ENCODE peak calls at places on chromosome 12, in nine cellular contexts. V is MM.1S, X is cardiac muscle cell, B is foreskin keratinocyte, H is colonic mucosa, P is PC-3, O is left ventricle myocardium inferior, Y is A549, S is OCI-LY7. R is an unnamed sample. For H3K4me1, the result is how much of the 10 kb centered on the place peaks cover.

GRCh38 chr12:122788387-122788786 is 14.0 kb downstream of the CCDC62 start:
- DNase-seq in V (no peak), X (peak), B (no peak), H (no peak), P (peak), O (no peak), Y (no peak), S (no peak), R (no peak)

GRCh38 chr12:68260153-68260552 is 6.7 kb upstream of the IL22 start:
- DNase-seq in V (no peak), X (no peak), B (no peak), H (no peak), P (no peak), O (no peak), Y (no peak), S (no peak), R (no peak)

GRCh38 chr12:115895247-115895646 is 382.2 kb downstream of the MED13L start:
- DNase-seq in V (no peak), X (no peak), B (no peak), H (no peak), P (peak), O (no peak), Y (peak), S (no peak), R (no peak)

GRCh38 chr12:80056845-80057244 is 42.5 kb upstream of the OTOGL start:
- DNase-seq in V (no peak), X (peak), B (no peak), H (no peak), P (peak), O (no peak), Y (no peak), S (no peak), R (peak)

GRCh38 chr12:34302131-34302885 is 280.0 kb downstream of the ALG10 start:
- DNase-seq in V (no peak), X (no peak), B (no peak), H (no peak), P (no peak), O (no peak), Y (no peak), S (no peak), R (no peak)

GRCh38 chr12:57430117-57430930 is 519 bp downstream of the R3HDM2 start:
- DNase-seq in V (peak), X (peak), B (no peak), H (peak), P (peak), O (peak), Y (no peak), S (peak), R (peak)

GRCh38 chr12:124654666-124655316 is 87.4 kb upstream of the NCOR2 start:
- DNase-seq in V (no peak), X (no peak), B (no peak), H (no peak), P (no peak), O (peak), Y (no peak), S (no peak), R (peak)

GRCh38 chr12:54622463-54623183 is 12.1 kb downstream of the LACRT start:
- DNase-seq in V (peak), X (peak), B (no peak), H (no peak), P (peak), O (no peak), Y (peak), S (no peak), R (no peak)

GRCh38 chr12:76866726-76867125 is 12.1 kb downstream of the CSRP2 start:
- DNase-seq in V (no peak), X (no peak), B (no peak), H (no peak), P (no peak), O (no peak), Y (no peak), S (peak), R (no peak)

GRCh38 chr12:43957732-43958131 is 121.9 kb downstream of the TMEM117 start:
- DNase-seq in V (peak), X (peak), B (peak), H (no peak), P (peak), O (no peak), Y (peak), S (peak), R (peak)

GRCh38 chr12:119964876-119965275 is 24.2 kb upstream of the BICDL1 start:
- DNase-seq in V (no peak), X (no peak), B (no peak), H (no peak), P (no peak), O (no peak), Y (no peak), S (no peak), R (no peak)

GRCh38 chr12:95653761-95654546 is 102.7 kb upstream of the USP44 start:
- DNase-seq in V (no peak), X (peak), B (peak), H (no peak), P (peak), O (no peak), Y (peak), S (peak), R (peak)

GRCh38 chr12:46579474-46579873 is 206.9 kb upstream of the SLC38A2 start:
- DNase-seq in V (no peak), X (no peak), B (no peak), H (no peak), P (no peak), O (no peak), Y (no peak), S (no peak), R (no peak)

GRCh38 chr12:123533672-123534643 is at the start of gene RILPL1:
- DNase-seq in V (peak), X (peak), B (no peak), H (peak), P (peak), O (peak), Y (peak), S (peak), R (peak)

GRCh38 chr12:121838096-121838495 is 20.6 kb downstream of the HPD start:
- DNase-seq in V (no peak), X (no peak), B (no peak), H (no peak), P (no peak), O (no peak), Y (no peak), S (no peak), R (no peak)

GRCh38 chr12:43063642-43064041 is 474.1 kb upstream of the PRICKLE1 start:
- DNase-seq in V (no peak), X (peak), B (no peak), H (no peak), P (no peak), O (no peak), Y (no peak), S (no peak), R (no peak)

GRCh38 chr12:109130755-109131521 is 14.6 kb downstream of the ACACB start:
- DNase-seq in V (no peak), X (no peak), B (no peak), H (no peak), P (no peak), O (peak), Y (no peak), S (peak), R (peak)

GRCh38 chr12:45050751-45051489 is at the start of gene DBX2:
- DNase-seq in V (no peak), X (peak), B (no peak), H (no peak), P (no peak), O (no peak), Y (peak), S (no peak), R (no peak)

GRCh38 chr12:84910549-84911241 is 1.9 kb downstream of the SLC6A15 start:
- DNase-seq in V (no peak), X (peak), B (peak), H (no peak), P (no peak), O (no peak), Y (peak), S (no peak), R (no peak)

GRCh38 chr12:96070670-96071279 is 35.4 kb upstream of the LTA4H start:
- DNase-seq in V (no peak), X (peak), B (no peak), H (no peak), P (no peak), O (no peak), Y (peak), S (peak), R (no peak)

GRCh38 chr12:124228050-124228711 is 66.7 kb upstream of the RFLNA start:
- DNase-seq in V (no peak), X (no peak), B (no peak), H (no peak), P (no peak), O (no peak), Y (no peak), S (no peak), R (no peak)

GRCh38 chr12:32106153-32106516 is 512 bp upstream of the BICD1 start:
- DNase-seq in V (no peak), X (no peak), B (no peak), H (no peak), P (no peak), O (no peak), Y (no peak), S (no peak), R (no peak)

GRCh38 chr12:70267550-70267949 is 24.3 kb downstream of the CNOT2 start:
- DNase-seq in V (no peak), X (peak), B (no peak), H (peak), P (no peak), O (no peak), Y (peak), S (peak), R (no peak)

GRCh38 chr12:109885616-109886015 is 5.3 kb upstream of the GLTP start:
- DNase-seq in V (no peak), X (no peak), B (peak), H (peak), P (peak), O (no peak), Y (peak), S (no peak), R (no peak)

GRCh38 chr12:57522887-57523705 is 472 bp downstream of the MBD6 start:
- DNase-seq in V (peak), X (peak), B (no peak), H (peak), P (peak), O (peak), Y (peak), S (peak), R (peak)

GRCh38 chr12:93790472-93791152 is 113.4 kb downstream of the CRADD start:
- DNase-seq in V (no peak), X (peak), B (peak), H (no peak), P (peak), O (no peak), Y (peak), S (no peak), R (no peak)

GRCh38 chr12:109760930-109761630 is 47.5 kb downstream of the FAM222A start:
- DNase-seq in V (no peak), X (no peak), B (no peak), H (no peak), P (no peak), O (no peak), Y (no peak), S (no peak), R (no peak)

DNA sequence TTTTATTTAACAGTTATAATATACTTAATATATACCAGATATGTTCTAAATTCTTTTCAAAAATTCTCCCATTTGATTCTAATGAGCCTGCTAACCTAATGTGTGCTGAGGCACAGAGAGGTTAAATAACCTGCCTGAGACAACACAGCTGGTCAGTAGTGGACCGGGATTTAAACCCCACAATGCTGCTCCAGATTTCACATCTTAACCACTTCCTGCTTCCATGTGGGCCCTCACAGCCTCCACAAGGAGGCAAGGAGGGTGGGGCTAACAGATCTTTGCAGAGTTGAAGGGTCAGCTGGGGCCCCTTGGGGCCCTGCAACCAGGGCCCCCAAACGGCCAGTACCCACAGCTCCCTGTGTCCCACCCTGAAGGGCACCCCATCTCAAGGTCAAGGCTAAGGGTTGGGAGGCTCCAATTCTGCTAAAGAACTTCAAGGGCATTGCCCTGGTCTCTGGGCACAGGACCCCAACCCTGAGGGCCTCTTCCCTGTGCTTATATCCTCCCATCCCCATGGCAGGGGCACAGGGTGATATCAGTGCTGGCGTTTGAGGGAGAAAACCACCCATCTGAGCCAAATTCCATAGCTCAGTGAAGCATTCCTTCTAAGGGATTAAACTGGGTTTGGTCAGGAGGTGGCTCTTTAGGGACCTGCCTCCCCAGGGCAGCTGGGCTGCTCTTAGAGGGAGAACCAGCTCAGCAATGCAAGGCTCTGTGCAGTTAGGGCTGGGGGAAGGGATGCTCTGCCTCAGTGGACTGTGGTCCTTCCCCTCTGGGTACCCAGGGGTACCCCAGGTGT is 2.2 kb downstream of the KRT80 start:
- DNase-seq in V (no peak), X (peak), B (no peak), H (no peak), P (peak), O (no peak), Y (no peak), S (no peak), R (no peak)
- H3K4me1 ChIP-seq in V (under half), X (under half), B (under half), H (under half), P (half or more), O (under half), Y (half or more), S (under half), R (under half)

GRCh38 chr12:2231956-2232355 is 179.2 kb downstream of the CACNA1C start:
- DNase-seq in V (no peak), X (no peak), B (no peak), H (no peak), P (no peak), O (no peak), Y (no peak), S (no peak), R (no peak)

GRCh38 chr12:2231011-2231595 is 178.3 kb downstream of the CACNA1C start:
- DNase-seq in V (no peak), X (peak), B (no peak), H (no peak), P (no peak), O (no peak), Y (no peak), S (no peak), R (no peak)

GRCh38 chr12:2227360-2227759 is 174.6 kb downstream of the CACNA1C start:
- DNase-seq in V (no peak), X (no peak), B (no peak), H (no peak), P (no peak), O (no peak), Y (no peak), S (no peak), R (no peak)

GRCh38 chr12:2228535-2228934 is 175.7 kb downstream of the CACNA1C start:
- DNase-seq in V (no peak), X (no peak), B (no peak), H (no peak), P (no peak), O (no peak), Y (no peak), S (no peak), R (no peak)

GRCh38 chr12:2229661-2230539 is 177.1 kb downstream of the CACNA1C start:
- DNase-seq in V (no peak), X (no peak), B (no peak), H (no peak), P (no peak), O (no peak), Y (no peak), S (no peak), R (no peak)
- TF ChIP-seq CTCF in V (no peak), X (peak), B (no peak), H (no peak), P (no peak), O (no peak), Y (no peak), S (no peak), R (no peak)

DNA sequence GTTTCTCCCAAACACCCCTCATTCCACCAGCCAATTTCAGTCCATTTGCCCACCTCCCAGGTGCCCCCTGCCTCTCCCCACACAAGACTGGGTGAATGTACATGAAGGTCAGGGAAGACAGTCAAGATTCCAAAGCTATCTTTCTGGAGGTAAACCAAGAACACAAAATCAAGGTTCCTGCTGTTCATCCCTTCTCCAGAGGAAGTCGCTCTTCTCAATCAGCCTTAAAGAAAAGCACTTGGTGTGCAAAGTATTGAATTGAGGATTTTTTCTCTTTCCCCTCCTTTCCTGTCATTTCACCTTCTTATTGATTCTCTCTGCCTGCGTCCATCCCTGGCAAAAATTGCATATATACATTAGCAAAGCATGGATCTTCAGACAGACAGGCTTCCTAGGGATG is 4.5 kb downstream of the GRIN2B start:
- DNase-seq in V (no peak), X (no peak), B (no peak), H (no peak), P (no peak), O (no peak), Y (no peak), S (no peak), R (no peak)
- H3K4me1 ChIP-seq in V (under half), X (under half), B (under half), H (under half), P (under half), O (under half), Y (under half), S (under half), R (under half)

GRCh38 chr12:103958621-103959020 is 7.1 kb upstream of the TDG start:
- DNase-seq in V (no peak), X (no peak), B (no peak), H (no peak), P (no peak), O (no peak), Y (no peak), S (no peak), R (no peak)
- TF ChIP-seq CTCF in V (no peak), X (no peak), B (no peak), H (no peak), P (no peak), O (no peak), Y (no peak), S (no peak), R (no peak)

DNA sequence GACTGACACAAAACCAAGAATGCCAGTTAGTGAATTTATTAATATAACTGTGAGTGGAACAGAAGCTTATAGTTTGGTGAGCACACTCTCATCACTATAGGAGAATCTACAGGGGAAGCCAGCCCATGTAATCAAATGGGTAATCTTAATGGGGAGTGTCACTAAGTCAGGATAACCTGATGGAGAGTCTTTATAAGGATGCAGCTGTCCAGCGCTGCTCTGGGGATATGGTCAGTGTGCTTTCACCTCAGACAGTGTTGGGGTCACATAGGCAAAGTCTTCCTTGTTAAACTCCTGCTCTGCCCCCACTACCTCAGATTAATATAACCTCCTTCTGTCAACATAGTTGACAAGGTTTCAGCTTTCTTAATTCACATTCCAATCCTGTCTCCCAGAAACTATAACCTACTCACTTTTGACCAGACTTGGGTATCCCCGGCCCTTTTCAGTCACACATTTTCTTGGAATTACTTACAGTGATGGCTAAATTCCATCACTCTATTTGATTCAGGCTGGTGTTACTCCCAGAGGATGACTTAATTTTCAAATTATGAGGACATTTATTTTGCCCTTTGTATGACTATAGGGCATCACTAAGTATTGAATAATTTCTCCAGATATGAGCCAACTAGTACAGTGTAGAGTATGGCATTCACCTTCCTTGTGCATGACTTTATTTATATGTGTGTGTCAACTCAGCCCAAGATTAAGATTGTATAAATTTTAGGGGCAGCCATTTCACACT is 13.2 kb downstream of the STK38L start:
- DNase-seq in V (no peak), X (no peak), B (no peak), H (no peak), P (no peak), O (no peak), Y (no peak), S (no peak), R (no peak)
- H3K4me1 ChIP-seq in V (under half), X (under half), B (under half), H (under half), P (under half), O (half or more), Y (under half), S (under half), R (under half)

GRCh38 chr12:6370994-6371754 is 4.2 kb downstream of the SCNN1A start:
- DNase-seq in V (no peak), X (peak), B (peak), H (peak), P (peak), O (no peak), Y (peak), S (no peak), R (no peak)
- TF ChIP-seq CTCF in V (no peak), X (peak), B (peak), H (no peak), P (peak), O (no peak), Y (peak), S (no peak), R (no peak)

GRCh38 chr12:105836235-105836634 is 302.5 kb downstream of the NUAK1 start:
- DNase-seq in V (no peak), X (no peak), B (no peak), H (no peak), P (no peak), O (no peak), Y (no peak), S (no peak), R (no peak)
- H3K4me1 ChIP-seq in V (under half), X (under half), B (under half), H (under half), P (under half), O (under half), Y (under half), S (under half), R (under half)

GRCh38 chr12:16685107-16685506 is 79.1 kb upstream of the LMO3 start:
- DNase-seq in V (no peak), X (peak), B (no peak), H (no peak), P (peak), O (no peak), Y (no peak), S (no peak), R (no peak)
- TF ChIP-seq CTCF in V (peak), X (peak), B (peak), H (no peak), P (peak), O (no peak), Y (no peak), S (peak), R (no peak)

GRCh38 chr12:48029811-48030650 is 25.8 kb upstream of the COL2A1 start:
- DNase-seq in V (no peak), X (no peak), B (no peak), H (no peak), P (no peak), O (no peak), Y (no peak), S (peak), R (no peak)

GRCh38 chr12:48026081-48026827 is 22.0 kb upstream of the COL2A1 start:
- DNase-seq in V (no peak), X (no peak), B (no peak), H (no peak), P (no peak), O (no peak), Y (no peak), S (no peak), R (no peak)

GRCh38 chr12:48027183-48028002 is 23.1 kb upstream of the COL2A1 start:
- DNase-seq in V (no peak), X (no peak), B (no peak), H (no peak), P (no peak), O (no peak), Y (no peak), S (no peak), R (no peak)

GRCh38 chr12:48029401-48029770 is 25.1 kb upstream of the COL2A1 start:
- DNase-seq in V (no peak), X (no peak), B (no peak), H (no peak), P (no peak), O (no peak), Y (no peak), S (no peak), R (no peak)

GRCh38 chr12:48028541-48029400 is 24.5 kb upstream of the COL2A1 start:
- DNase-seq in V (no peak), X (no peak), B (no peak), H (no peak), P (no peak), O (no peak), Y (no peak), S (no peak), R (no peak)
- H3K4me1 ChIP-seq in V (under half), X (under half), B (under half), H (under half), P (under half), O (under half), Y (under half), S (under half), R (under half)